ENCODE peak calls at places on chromosomes 6 and 20, in seven cellular contexts. S is nucleus accumbens; M is iPS-NIHi11; J is Daoy; P is kidney epithelial cell; N is stimulated activated CD4-positive, alpha-beta T cell treated with anti-CD3 and anti-CD28 coated beads, Interleukin-1b, Interleukin-23, amount 100 ng/mL, for 24 hours; O is H4. L is an unnamed sample.

GRCh38 chr6:168949876-168950499 is 303.7 kb downstream of the THBS2 start:
- DNase-seq in S (no peak), J (no peak), P (no peak), O (no peak), N (no peak), M (no peak), L (no peak)

GRCh38 chr20:42795399-42795798 is 394.3 kb downstream of the PTPRT start:
- DNase-seq in P (no peak), M (no peak), J (no peak), S (no peak), N (no peak), O (no peak), L (peak; percentile 89)

GRCh38 chr6:134282816-134283215 is 35.1 kb downstream of the SGK1 start:
- DNase-seq in S (no peak), O (no peak), N (no peak), P (no peak), J (no peak), M (no peak), L (no peak)

GRCh38 chr6:161010418-161010817 is 18.8 kb downstream of the MAP3K4 start:
- DNase-seq in M (no peak), S (no peak), O (no peak), J (no peak), P (no peak), N (no peak), L (no peak)

GRCh38 chr20:63896136-63896890 is 1.4 kb downstream of the DNAJC5 start:
- DNase-seq in S (no peak), M (peak; percentile 33), N (no peak), J (peak; percentile 30), O (no peak), P (no peak), L (peak; percentile 54)

GRCh38 chr6:135870722-135871121 is 19.2 kb downstream of the PDE7B start:
- DNase-seq in N (no peak), P (no peak), S (no peak), J (peak; percentile 68), M (no peak), O (no peak), L (no peak)

GRCh38 chr6:26216886-26217713 is 129.9 kb downstream of the HFE start:
- DNase-seq in S (no peak), O (peak; percentile 68), N (peak; percentile 65), M (no peak), J (peak; percentile 81), P (no peak), L (peak; percentile 85)

GRCh38 chr6:70222350-70222749 is 80.5 kb downstream of the COL9A1 start:
- DNase-seq in N (no peak), J (no peak), O (no peak), S (no peak), P (no peak), M (no peak), L (peak; percentile 62)

GRCh38 chr6:159196430-159196829 is 27.2 kb downstream of the FNDC1 start:
- DNase-seq in O (no peak), S (no peak), J (no peak), P (no peak), N (no peak), M (no peak), L (no peak)

L was measured in NCI-H345.